ENCODE peak calls at places on chromosomes 11 and 22, in seven cellular contexts. W is spleen, F is HCT116, O is stomach, P is GM23338, U is vagina, I is transverse colon. D is an unnamed sample.

GRCh38 chr11:72781313-72782080 is 12.3 kb downstream of the STARD10 start:
- DNase-seq in W (peak; percentile 89), O (peak; percentile 65), P (peak; percentile 66), U (no peak), I (peak; percentile 64), F (no peak), D (peak; percentile 88)

GRCh38 chr11:61107888-61108287 is 5.6 kb downstream of the CD5 start:
- DNase-seq in I (no peak), O (no peak), F (no peak), P (no peak), W (no peak), U (no peak), D (no peak)

GRCh38 chr11:135036488-135037297 is 624.7 kb upstream of the B3GAT1 start:
- DNase-seq in U (peak; percentile 79), F (no peak), W (no peak), P (no peak), O (no peak), I (no peak), D (no peak)

GRCh38 chr22:47377926-47378560 is 615.6 kb downstream of the TBC1D22A start:
- DNase-seq in U (no peak), W (no peak), P (no peak), F (no peak), I (no peak), O (no peak), D (no peak)

GRCh38 chr22:39510529-39511149 is 8.5 kb downstream of the MIEF1 start:
- DNase-seq in I (no peak), O (no peak), F (no peak), U (no peak), P (peak; percentile 77), W (no peak), D (no peak)

GRCh38 chr11:114063829-114064201 is 4.3 kb downstream of the ZBTB16 start:
- DNase-seq in P (no peak), I (no peak), U (no peak), O (no peak), W (no peak), F (no peak), D (no peak)

GRCh38 chr22:23225337-23225723 is 45.0 kb downstream of the BCR start:
- DNase-seq in O (no peak), F (no peak), U (no peak), P (no peak), I (no peak), W (peak; percentile 61), D (no peak)

GRCh38 chr11:33452806-33453205 is 195.6 kb downstream of the HIPK3 start:
- DNase-seq in P (no peak), W (no peak), F (no peak), U (no peak), I (no peak), O (no peak), D (no peak)

GRCh38 chr22:49768077-49768476 is 59.6 kb downstream of the BRD1 start:
- DNase-seq in F (no peak), O (no peak), U (no peak), W (peak; percentile 54), P (no peak), I (peak; percentile 3), D (no peak)

GRCh38 chr11:112884012-112884767 is 77.0 kb upstream of the NCAM1 start:
- DNase-seq in W (no peak), F (no peak), I (no peak), O (no peak), P (no peak), U (no peak), D (no peak)

GRCh38 chr11:117842131-117842941 is 17.8 kb upstream of the FXYD2 start:
- DNase-seq in I (no peak), U (peak; percentile 81), O (peak; percentile 24), P (no peak), W (no peak), F (no peak), D (no peak)

GRCh38 chr11:12287009-12287373 is 90.4 kb upstream of the PARVA start:
- DNase-seq in F (peak; percentile 47), O (peak; percentile 24), U (no peak), I (peak; percentile 35), P (no peak), W (no peak), D (no peak)

GRCh38 chr22:31929126-31929928 is 15.0 kb upstream of the YWHAH start:
- DNase-seq in P (no peak), I (no peak), U (no peak), W (peak; percentile 36), F (no peak), O (no peak), D (no peak)

GRCh38 chr11:10414659-10415058 is 40.4 kb upstream of the AMPD3 start:
- DNase-seq in P (peak; percentile 27), U (no peak), F (no peak), I (peak; percentile 26), W (peak; percentile 86), O (no peak), D (peak; percentile 19)

GRCh38 chr11:36057372-36058045 is 113.6 kb downstream of the LDLRAD3 start:
- DNase-seq in W (no peak), U (no peak), I (peak; percentile 15), O (no peak), P (no peak), F (no peak), D (no peak)

GRCh38 chr11:132595711-132596111 is 936.6 kb downstream of the OPCML start:
- DNase-seq in O (peak; percentile 70), W (no peak), U (no peak), P (no peak), F (no peak), I (no peak), D (no peak)

GRCh38 chr11:75328426-75329277 is 22.8 kb downstream of the ARRB1 start:
- DNase-seq in U (no peak), P (peak; percentile 81), F (peak; percentile 35), W (peak; percentile 83), O (peak; percentile 79), I (peak; percentile 85), D (no peak)

GRCh38 chr11:33525789-33526188 is 174.8 kb downstream of the C11orf91 start:
- DNase-seq in I (no peak), P (peak; percentile 57), U (no peak), F (no peak), W (no peak), O (no peak), D (no peak)

GRCh38 chr22:24053481-24054226 is 42.5 kb downstream of the CABIN1 start:
- DNase-seq in W (no peak), F (no peak), O (no peak), P (no peak), I (no peak), U (no peak), D (peak; percentile 32)

GRCh38 chr22:37263966-37264887 is 18.1 kb upstream of the CYTH4 start:
- DNase-seq in U (no peak), W (peak; percentile 62), I (no peak), P (no peak), F (no peak), O (no peak), D (no peak)

GRCh38 chr22:41405588-41405987 is 23.8 kb downstream of the TEF start:
- DNase-seq in P (no peak), I (no peak), F (no peak), W (peak; percentile 77), O (no peak), U (no peak), D (peak; percentile 63)

GRCh38 chr22:30829901-30830550 is 135.4 kb downstream of the OSBP2 start:
- DNase-seq in F (peak; percentile 90), W (no peak), I (no peak), P (no peak), O (peak; percentile 19), U (no peak), D (no peak)

GRCh38 chr22:19912236-19912999 is 29.2 kb upstream of the COMT start:
- DNase-seq in P (peak; percentile 60), W (no peak), F (no peak), U (no peak), O (peak; percentile 90), I (no peak), D (no peak)

GRCh38 chr22:50600967-50601668 is 525 bp downstream of the MAPK8IP2 start:
- DNase-seq in I (no peak), P (no peak), W (peak; percentile 75), F (no peak), U (no peak), O (no peak), D (no peak)

GRCh38 chr11:75532200-75532972 is 6.6 kb upstream of the GDPD5 start:
- DNase-seq in O (peak; percentile 78), I (peak; percentile 80), F (peak; percentile 56), W (peak; percentile 90), P (peak; percentile 87), U (no peak), D (peak; percentile 62)

GRCh38 chr11:115338476-115338875 is 165.7 kb downstream of the CADM1 start:
- DNase-seq in U (no peak), F (no peak), P (no peak), I (no peak), O (no peak), W (no peak), D (no peak)

DNA sequence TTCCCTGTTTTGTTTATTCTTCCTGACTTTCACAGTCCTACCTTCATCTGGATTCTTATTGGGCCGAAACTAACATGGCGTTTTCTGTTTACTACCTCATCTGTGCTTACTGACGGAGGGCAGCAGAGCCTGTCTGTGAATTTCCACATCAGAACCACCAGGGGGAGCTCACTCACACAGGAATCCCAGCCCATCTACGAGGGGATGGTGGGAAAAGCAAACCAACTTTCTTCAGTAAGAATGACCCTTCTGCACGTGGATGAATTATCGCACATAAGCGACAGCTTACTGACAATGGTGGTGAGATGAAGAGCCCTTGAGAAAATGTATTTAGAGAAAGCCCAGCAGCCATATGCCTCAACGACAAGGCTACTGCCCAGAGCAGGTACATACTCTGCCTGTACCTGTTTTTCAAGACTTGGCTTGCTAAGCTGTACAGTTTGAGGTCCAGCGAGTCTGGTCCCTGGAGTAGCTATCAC is 42.5 kb downstream of the LARGE2 start:
- DNase-seq in O (peak; percentile 56), U (no peak), I (peak; percentile 48), P (peak; percentile 89), F (peak; percentile 49), W (no peak), D (peak; percentile 38)
- TF ChIP-seq POLR2AphosphoS5 in O (peak; percentile 75), U (no peak), I (no peak), P (no peak), F (no peak), W (no peak), D (no peak)

GRCh38 chr11:2725367-2726300 is 25.8 kb upstream of the KCNQ1OT1 start:
- DNase-seq in I (no peak), U (no peak), O (no peak), W (no peak), P (no peak), F (no peak), D (no peak)
- TF ChIP-seq POLR2AphosphoS5 in I (no peak), U (peak; percentile 50), O (no peak), W (no peak), P (no peak), F (no peak), D (no peak)

GRCh38 chr11:122834065-122834464 is 4.2 kb upstream of the CRTAM start:
- DNase-seq in O (no peak), P (no peak), I (no peak), W (no peak), U (no peak), F (no peak), D (no peak)
- TF ChIP-seq POLR2AphosphoS5 in O (no peak), P (no peak), I (no peak), W (no peak), U (no peak), F (no peak), D (no peak)

DNA sequence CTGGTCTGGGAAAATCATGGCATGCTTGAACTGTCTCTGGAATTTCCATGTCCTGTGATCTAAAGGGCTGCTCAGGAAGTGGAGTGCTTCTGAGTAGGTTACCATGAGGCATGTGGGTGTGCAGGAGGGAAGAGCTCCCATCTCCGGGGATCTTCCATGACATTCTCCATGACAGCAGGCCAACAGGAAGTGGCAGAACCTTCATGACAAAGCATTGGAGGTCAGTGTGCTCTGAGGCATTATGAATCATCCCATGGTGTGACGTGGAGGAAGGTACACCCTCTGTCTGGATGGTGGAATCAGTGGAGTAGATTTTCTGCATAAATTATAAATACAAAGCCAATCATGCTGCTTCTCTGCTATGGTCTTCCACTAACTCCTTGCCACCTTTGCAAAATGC is 139.6 kb upstream of the E2F8 start:
- DNase-seq in U (no peak), I (no peak), W (no peak), P (no peak), F (peak; percentile 29), O (no peak), D (no peak)
- TF ChIP-seq POLR2AphosphoS5 in U (no peak), I (no peak), W (no peak), P (no peak), F (no peak), O (peak; percentile 37), D (no peak)

D was measured in GM12892.